ENCODE peak calls at places on chromosomes 1 and 21, in eight cellular contexts. C is keratinocyte, Z is DND-41, A is kidney, Q is endothelial cell of umbilical vein, T is cardiac muscle cell, V is lower lobe of right lung, R is uterus. X is an unnamed sample. For H3K36me3, the result is how much of the 10 kb centered on the place peaks cover.

GRCh38 chr1:152182942-152183341 is 23.9 kb upstream of the RPTN start:
- DNase-seq in Z (no peak), Q (peak), R (no peak), V (no peak), T (peak), C (no peak), A (no peak), X (no peak)

GRCh38 chr1:1132042-1132927 is 16.4 kb upstream of the C1orf159 start:
- DNase-seq in Z (no peak), T (no peak), R (no peak), C (no peak), V (peak), Q (no peak), A (peak), X (no peak)

GRCh38 chr1:32876341-32877210 is 5.9 kb upstream of the FNDC5 start:
- DNase-seq in T (peak), Z (peak), C (no peak), A (no peak), V (peak), Q (peak), R (no peak), X (peak)

GRCh38 chr1:204084247-204084772 is 11.4 kb downstream of the SOX13 start:
- DNase-seq in V (peak), T (no peak), A (peak), Z (no peak), C (no peak), R (no peak), Q (no peak), X (no peak)

GRCh38 chr1:224223819-224224714 is 41.0 kb downstream of the DEGS1 start:
- DNase-seq in C (no peak), R (no peak), V (no peak), Q (peak), T (peak), A (no peak), Z (no peak), X (no peak)

GRCh38 chr1:72567511-72567910 is 285.2 kb upstream of the NEGR1 start:
- DNase-seq in V (no peak), Z (no peak), C (no peak), Q (peak), A (no peak), T (peak), R (no peak), X (no peak)

GRCh38 chr1:220219865-220220698 is 52.2 kb downstream of the RAB3GAP2 start:
- DNase-seq in V (no peak), R (no peak), T (no peak), Z (no peak), Q (no peak), C (no peak), A (no peak), X (peak)

GRCh38 chr1:209653915-209654351 is 1.7 kb upstream of the LAMB3 start:
- DNase-seq in C (peak), T (no peak), Q (no peak), R (no peak), Z (no peak), V (no peak), A (no peak), X (no peak)

GRCh38 chr21:38902608-38903445 is 97.1 kb downstream of the ETS2 start:
- DNase-seq in V (no peak), T (no peak), Z (no peak), A (no peak), R (no peak), C (no peak), Q (no peak), X (no peak)

GRCh38 chr1:218473527-218473926 is 128.4 kb downstream of the TGFB2 start:
- DNase-seq in Q (peak), C (no peak), Z (no peak), A (no peak), R (no peak), V (no peak), T (no peak), X (peak)

GRCh38 chr1:33132549-33132948 is 49.3 kb downstream of the TRIM62 start:
- DNase-seq in Z (no peak), V (no peak), A (no peak), C (no peak), Q (no peak), R (no peak), T (no peak), X (no peak)

GRCh38 chr1:169363046-169363756 is 4.4 kb downstream of the NME7 start:
- DNase-seq in C (peak), R (no peak), Z (no peak), A (no peak), V (no peak), Q (peak), T (peak), X (peak)

GRCh38 chr21:44737706-44738354 is 26.5 kb upstream of the TSPEAR start:
- DNase-seq in Z (peak), C (no peak), Q (no peak), A (no peak), V (no peak), R (no peak), T (peak), X (no peak)

GRCh38 chr1:85290826-85291225 is 14.4 kb upstream of the BCL10 start:
- DNase-seq in T (no peak), V (no peak), R (no peak), C (no peak), Z (no peak), A (no peak), Q (no peak), X (no peak)

GRCh38 chr1:201903135-201903534 is 14.4 kb downstream of the SHISA4 start:
- DNase-seq in V (no peak), R (peak), A (peak), Q (no peak), Z (no peak), C (no peak), T (peak), X (no peak)

GRCh38 chr1:210332719-210333398 is 4.2 kb downstream of the HHAT start:
- DNase-seq in T (no peak), C (no peak), V (no peak), R (no peak), A (no peak), Q (no peak), Z (peak), X (peak)

GRCh38 chr1:56965916-56966697 is at the start of gene C8B:
- DNase-seq in V (no peak), Z (no peak), A (no peak), R (no peak), Q (no peak), C (no peak), T (no peak), X (no peak)

GRCh38 chr1:108601708-108602410 is 42.0 kb downstream of the EEIG2 start:
- DNase-seq in C (no peak), A (no peak), T (peak), V (no peak), Z (no peak), R (no peak), Q (no peak), X (no peak)

GRCh38 chr1:11697188-11697892 is 5.8 kb downstream of the DRAXIN start:
- DNase-seq in A (no peak), T (no peak), R (no peak), Q (no peak), V (no peak), Z (no peak), C (no peak), X (no peak)
- TF ChIP-seq CTCF in A (no peak), T (no peak), R (no peak), Q (no peak), V (no peak), Z (no peak), C (no peak), X (no peak)

GRCh38 chr1:60055336-60055735 is 18.2 kb downstream of the C1orf87 start:
- DNase-seq in T (no peak), Q (no peak), V (no peak), Z (no peak), A (no peak), R (no peak), C (no peak), X (no peak)
- H3K4me3 ChIP-seq in T (no peak), Q (no peak), V (no peak), Z (no peak), A (no peak), R (no peak), C (no peak), X (no peak)

DNA sequence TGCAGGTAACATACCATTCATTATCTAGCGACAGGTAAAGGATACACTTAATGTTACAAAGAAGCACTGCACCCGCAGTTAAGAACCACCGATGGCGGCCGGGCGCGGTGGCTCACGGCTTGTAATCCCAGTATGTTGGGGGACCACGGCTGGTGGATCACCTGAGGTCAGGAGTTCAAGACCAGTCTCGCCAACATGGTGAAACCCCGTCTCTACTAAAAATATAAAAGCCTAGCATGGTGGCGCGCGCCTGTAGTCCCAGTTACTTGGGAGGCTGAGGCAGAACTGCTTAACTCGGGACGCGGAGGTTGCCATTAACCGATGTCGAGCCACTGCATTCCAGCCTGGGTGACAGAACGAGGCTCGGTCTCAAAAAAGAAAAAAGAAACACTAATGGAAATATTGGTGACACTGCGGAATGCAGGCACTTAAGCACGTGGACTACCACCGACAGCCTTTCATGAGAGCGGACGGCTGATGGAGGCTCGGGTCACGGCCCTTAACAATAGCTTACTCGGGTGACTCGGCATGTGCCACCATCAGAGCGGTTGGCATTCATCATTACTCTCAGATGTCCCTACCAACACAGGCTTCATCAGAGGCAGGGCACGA is 542 bp downstream of the GAS5 start:
- DNase-seq in C (no peak), R (peak), Q (no peak), Z (no peak), T (no peak), A (peak), V (no peak), X (peak)
- H3K36me3 ChIP-seq in C (under half), R (under half), Q (under half), Z (half or more), T (under half), A (under half), V (under half), X (under half)

GRCh38 chr1:117122297-117123025 is 912 bp upstream of the TRIM45 start:
- DNase-seq in T (no peak), C (no peak), Q (no peak), V (no peak), Z (no peak), R (no peak), A (no peak), X (no peak)
- TF ChIP-seq CTCF in T (no peak), C (no peak), Q (no peak), V (peak), Z (no peak), R (no peak), A (no peak), X (no peak)